ENCODE peak calls at places on chromosomes 5 and 9, in six cellular contexts. R, P, C, M, B and V are unnamed samples.

GRCh38 chr5:111408817-111409216 is 103.5 kb downstream of the STARD4 start:
- DNase-seq in R (no peak), P (no peak), M (no peak), B (no peak), C (no peak), V (no peak)

GRCh38 chr9:35401011-35401410 is 88.9 kb upstream of the RUSC2 start:
- DNase-seq in R (no peak), B (no peak), P (no peak), C (no peak), M (no peak), V (no peak)

GRCh38 chr5:132877466-132877865 is 4.0 kb downstream of the LEAP2 start:
- DNase-seq in B (no peak), R (no peak), M (no peak), P (no peak), C (no peak), V (no peak)

GRCh38 chr9:113544001-113544340 is 80.4 kb downstream of the RGS3 start:
- DNase-seq in B (no peak), C (no peak), P (no peak), R (no peak), M (no peak), V (no peak)

GRCh38 chr9:137757613-137758029 is 120.0 kb upstream of the CACNA1B start:
- DNase-seq in C (no peak), R (peak; percentile 40), P (peak; percentile 19), B (peak; percentile 81), M (no peak), V (peak; percentile 80)

GRCh38 chr9:14119694-14120514 is 194.0 kb downstream of the NFIB start:
- DNase-seq in R (peak; percentile 85), C (no peak), B (no peak), P (no peak), M (no peak), V (peak; percentile 68)

GRCh38 chr5:56094579-56095361 is 100.0 kb upstream of the IL6ST start:
- DNase-seq in M (no peak), R (no peak), C (no peak), P (no peak), B (no peak), V (no peak)

GRCh38 chr5:165039748-165040147 is 1534.3 kb downstream of the MAT2B start:
- DNase-seq in B (no peak), R (no peak), P (no peak), M (peak; percentile 21), C (no peak), V (no peak)

GRCh38 chr5:175738595-175739133 is 80.8 kb downstream of the HRH2 start:
- DNase-seq in M (no peak), P (no peak), B (no peak), R (no peak), C (no peak), V (no peak)

GRCh38 chr9:91586282-91586681 is 162.7 kb upstream of the NFIL3 start:
- DNase-seq in P (no peak), R (no peak), C (no peak), M (no peak), B (no peak), V (no peak)

GRCh38 chr9:137743695-137744094 is 124.9 kb downstream of the EHMT1 start:
- DNase-seq in M (no peak), C (no peak), R (no peak), P (no peak), B (no peak), V (no peak)

GRCh38 chr9:37290881-37291485 is 131.5 kb upstream of the GRHPR start:
- DNase-seq in R (peak; percentile 52), M (no peak), P (peak; percentile 21), B (no peak), C (no peak), V (peak; percentile 84)

GRCh38 chr5:141692919-141693848 is 11.2 kb upstream of the ARAP3 start:
- DNase-seq in M (peak; percentile 29), C (no peak), P (no peak), B (no peak), R (no peak), V (peak; percentile 52)

GRCh38 chr9:16727452-16728127 is 142.9 kb downstream of the BNC2 start:
- DNase-seq in R (no peak), C (no peak), P (no peak), B (peak; percentile 9), M (no peak), V (peak; percentile 39)

GRCh38 chr5:164650427-164650826 is 1145.0 kb downstream of the MAT2B start:
- DNase-seq in P (no peak), B (no peak), C (no peak), M (no peak), R (no peak), V (no peak)

GRCh38 chr9:33289501-33289900 is 815 bp upstream of the NFX1 start:
- DNase-seq in C (peak; percentile 38), B (no peak), M (peak; percentile 7), R (no peak), P (no peak), V (peak; percentile 43)

GRCh38 chr9:116691607-116692006 is 4.5 kb downstream of the TRIM32 start:
- DNase-seq in B (no peak), R (no peak), P (no peak), C (no peak), M (no peak), V (no peak)

GRCh38 chr9:36903541-36904435 is 130.3 kb downstream of the PAX5 start:
- DNase-seq in B (no peak), M (no peak), C (peak; percentile 51), P (peak; percentile 38), R (peak; percentile 88), V (peak; percentile 40)

GRCh38 chr5:172748341-172748843 is 22.6 kb downstream of the DUSP1 start:
- DNase-seq in P (no peak), C (no peak), R (no peak), B (no peak), M (peak; percentile 64), V (no peak)

GRCh38 chr5:78699565-78700143 is 51.1 kb upstream of the LHFPL2 start:
- DNase-seq in M (no peak), P (peak; percentile 99), R (peak; percentile 97), C (no peak), B (no peak), V (peak; percentile 98)

GRCh38 chr5:68265347-68265746 is 49.8 kb downstream of the PIK3R1 start:
- DNase-seq in B (no peak), R (no peak), M (no peak), C (no peak), P (no peak), V (no peak)

GRCh38 chr5:135399838-135400542 is 959 bp upstream of the MACROH2A1 start:
- DNase-seq in M (peak; percentile 32), B (no peak), P (no peak), R (no peak), C (peak; percentile 31), V (peak; percentile 51)

GRCh38 chr5:135398160-135398854 is 724 bp downstream of the MACROH2A1 start:
- DNase-seq in R (peak; percentile 65), C (peak; percentile 74), M (peak; percentile 80), P (peak; percentile 13), B (peak; percentile 79), V (peak; percentile 74)

GRCh38 chr5:135396459-135397055 is 2.5 kb downstream of the MACROH2A1 start:
- DNase-seq in P (no peak), C (no peak), R (peak; percentile 24), M (no peak), B (no peak), V (no peak)

GRCh38 chr5:135400866-135401265 is 1.8 kb upstream of the MACROH2A1 start:
- DNase-seq in M (peak; percentile 48), R (no peak), B (no peak), C (no peak), P (no peak), V (no peak)

GRCh38 chr5:135398855-135399837 is at the start of gene MACROH2A1:
- DNase-seq in C (peak; percentile 95), B (peak; percentile 89), M (peak; percentile 92), P (peak; percentile 38), R (peak; percentile 69), V (peak; percentile 98)
- TF ChIP-seq EZH2phosphoT487 in C (no peak), B (no peak), M (no peak), P (no peak), R (no peak), V (no peak)

GRCh38 chr5:52818360-52818759 is 30.6 kb downstream of the ITGA1 start:
- DNase-seq in B (no peak), R (no peak), C (no peak), M (peak; percentile 55), P (no peak), V (no peak)

GRCh38 chr5:52825826-52826225 is 38.1 kb downstream of the ITGA1 start:
- DNase-seq in M (no peak), C (no peak), P (no peak), R (no peak), B (no peak), V (no peak)

GRCh38 chr5:52817818-52818217 is 30.1 kb downstream of the ITGA1 start:
- DNase-seq in R (no peak), C (no peak), P (no peak), M (no peak), B (no peak), V (no peak)

GRCh38 chr5:52824827-52825226 is 37.1 kb downstream of the ITGA1 start:
- DNase-seq in R (no peak), B (no peak), M (no peak), P (no peak), C (no peak), V (no peak)

GRCh38 chr5:52822437-52822836 is 34.7 kb downstream of the ITGA1 start:
- DNase-seq in B (no peak), P (no peak), R (no peak), C (no peak), M (no peak), V (no peak)
- H3K9ac ChIP-seq in B (no peak overlapping the region), P (no peak overlapping the region), R (no peak overlapping the region), C (no peak overlapping the region), M (no peak overlapping the region), V (no peak overlapping the region)

GRCh38 chr9:128412120-128412790 is 8.4 kb upstream of the CERCAM start:
- DNase-seq in P (no peak), R (peak; percentile 52), B (no peak), M (peak; percentile 81), C (peak; percentile 87), V (peak; percentile 49)
- H3K4me2 ChIP-seq in P (no peak overlapping the region), R (no peak overlapping the region), B (no peak overlapping the region), M (no peak overlapping the region), C (no peak overlapping the region), V (no peak overlapping the region)

GRCh38 chr9:86341007-86341491 is 13.2 kb downstream of the TUT7 start:
- DNase-seq in R (peak; percentile 62), C (no peak), M (no peak), B (no peak), P (no peak), V (peak; percentile 40)
- TF ChIP-seq EZH2phosphoT487 in R (no peak), C (no peak), M (no peak), B (no peak), P (no peak), V (no peak)